ENCODE peak calls at places on chromosomes 16 and 17, in four cellular contexts. L, P, Z and M are unnamed samples. For H3K4me1, the result is how much of the 10 kb centered on the place peaks cover.

GRCh38 chr17:62140376-62140775 is 75.3 kb upstream of the MED13 start:
- DNase-seq in P (no peak), Z (no peak), L (no peak), M (no peak)

GRCh38 chr17:45833826-45834439 is 10.7 kb upstream of the SPPL2C start:
- DNase-seq in Z (no peak), P (no peak), L (no peak), M (no peak)

GRCh38 chr17:40097931-40098845 is 2.2 kb downstream of the NR1D1 start:
- DNase-seq in P (peak), Z (peak), L (peak), M (peak)

GRCh38 chr16:80167657-80168056 is 373.1 kb upstream of the DYNLRB2 start:
- DNase-seq in Z (no peak), L (no peak), P (no peak), M (no peak)

GRCh38 chr16:483351-484075 is 44.0 kb upstream of the CAPN15 start:
- DNase-seq in P (no peak), Z (no peak), L (no peak), M (no peak)

GRCh38 chr17:77632619-77633018 is 325.9 kb upstream of the TNRC6C start:
- DNase-seq in L (no peak), P (no peak), Z (no peak), M (no peak)

GRCh38 chr17:3885970-3886369 is 6.9 kb downstream of the CAMKK1 start:
- DNase-seq in L (no peak), Z (no peak), P (no peak), M (no peak)

GRCh38 chr16:86151372-86151950 is 252.5 kb downstream of the IRF8 start:
- DNase-seq in P (peak), L (no peak), Z (no peak), M (no peak)

GRCh38 chr16:57882797-57883196 is 80.5 kb upstream of the KIFC3 start:
- DNase-seq in P (no peak), Z (no peak), L (no peak), M (no peak)

GRCh38 chr17:9917131-9917530 is 12.1 kb upstream of the RCVRN start:
- DNase-seq in P (no peak), L (no peak), Z (no peak), M (no peak)

GRCh38 chr17:9916108-9916507 is 11.0 kb upstream of the RCVRN start:
- DNase-seq in L (no peak), Z (no peak), P (no peak), M (no peak)

GRCh38 chr17:9911089-9911488 is 6.0 kb upstream of the RCVRN start:
- DNase-seq in Z (no peak), L (no peak), P (no peak), M (no peak)

GRCh38 chr17:9912146-9913099 is 7.4 kb upstream of the RCVRN start:
- DNase-seq in Z (no peak), P (no peak), L (no peak), M (no peak)

DNA sequence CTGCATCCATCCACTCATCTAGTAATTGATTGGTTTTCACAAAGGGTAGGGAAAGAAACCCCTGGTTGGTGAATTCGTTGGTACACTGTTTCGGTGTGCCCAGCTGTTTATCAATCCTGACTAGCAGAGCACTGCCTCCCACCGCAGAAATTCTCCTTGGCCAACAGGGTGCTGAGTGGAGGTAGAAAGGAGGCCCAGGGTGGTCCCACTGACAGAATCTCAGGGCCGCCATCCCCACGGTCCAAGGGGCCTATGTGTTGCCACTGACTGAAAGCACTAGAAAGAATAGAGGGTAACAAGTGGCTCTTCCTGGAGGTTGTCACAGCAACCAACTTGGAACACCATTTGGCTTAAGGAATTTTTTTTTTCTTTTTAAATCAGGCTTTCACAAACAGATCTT is 8.4 kb upstream of the RCVRN start:
- DNase-seq in L (no peak), Z (no peak), P (no peak), M (no peak)
- TF ChIP-seq POLR2A in L (no peak), Z (no peak), P (no peak), M (no peak)

GRCh38 chr16:49699718-49700117 is 156.2 kb downstream of the ZNF423 start:
- DNase-seq in L (no peak), Z (no peak), P (no peak), M (no peak)

GRCh38 chr16:49703494-49703893 is 152.4 kb downstream of the ZNF423 start:
- DNase-seq in Z (no peak), L (no peak), P (no peak), M (no peak)

GRCh38 chr16:49700222-49700927 is 155.5 kb downstream of the ZNF423 start:
- DNase-seq in P (peak), L (no peak), Z (peak), M (peak)

GRCh38 chr16:49700928-49701685 is 154.8 kb downstream of the ZNF423 start:
- DNase-seq in L (no peak), Z (no peak), P (no peak), M (no peak)

GRCh38 chr16:49701867-49702494 is 153.9 kb downstream of the ZNF423 start:
- DNase-seq in Z (peak), P (peak), L (no peak), M (peak)
- H3K4me3 ChIP-seq in Z (no peak), P (no peak), L (no peak), M (no peak)

DNA sequence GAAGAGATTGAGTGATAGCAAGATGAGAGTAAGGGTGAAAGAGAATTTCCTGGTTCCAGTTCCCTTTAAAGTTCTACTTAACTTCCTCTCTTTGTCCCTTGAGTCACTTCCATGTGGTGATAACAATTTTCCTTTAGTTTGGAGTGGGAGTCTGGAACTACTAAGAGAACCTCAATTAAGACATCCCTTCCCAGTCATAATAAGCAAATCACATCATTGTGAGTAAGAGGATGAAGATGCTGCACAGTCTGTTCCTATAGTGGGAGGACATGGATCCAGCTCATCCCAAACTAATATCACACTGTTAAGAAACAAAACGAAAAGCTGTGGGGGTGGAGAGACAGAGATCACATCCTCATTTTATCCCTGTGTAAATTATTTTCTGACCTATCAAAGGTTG is 24.4 kb downstream of the TBX21 start:
- DNase-seq in L (no peak), P (no peak), Z (no peak), M (no peak)
- H3K4me1 ChIP-seq in L (under half), P (under half), Z (under half), M (under half)

GRCh38 chr16:82229800-82230619 is 60.0 kb upstream of the MPHOSPH6 start:
- DNase-seq in L (peak), Z (peak), P (peak), M (peak)
- TF ChIP-seq POLR2A in L (no peak), Z (no peak), P (no peak), M (no peak)

DNA sequence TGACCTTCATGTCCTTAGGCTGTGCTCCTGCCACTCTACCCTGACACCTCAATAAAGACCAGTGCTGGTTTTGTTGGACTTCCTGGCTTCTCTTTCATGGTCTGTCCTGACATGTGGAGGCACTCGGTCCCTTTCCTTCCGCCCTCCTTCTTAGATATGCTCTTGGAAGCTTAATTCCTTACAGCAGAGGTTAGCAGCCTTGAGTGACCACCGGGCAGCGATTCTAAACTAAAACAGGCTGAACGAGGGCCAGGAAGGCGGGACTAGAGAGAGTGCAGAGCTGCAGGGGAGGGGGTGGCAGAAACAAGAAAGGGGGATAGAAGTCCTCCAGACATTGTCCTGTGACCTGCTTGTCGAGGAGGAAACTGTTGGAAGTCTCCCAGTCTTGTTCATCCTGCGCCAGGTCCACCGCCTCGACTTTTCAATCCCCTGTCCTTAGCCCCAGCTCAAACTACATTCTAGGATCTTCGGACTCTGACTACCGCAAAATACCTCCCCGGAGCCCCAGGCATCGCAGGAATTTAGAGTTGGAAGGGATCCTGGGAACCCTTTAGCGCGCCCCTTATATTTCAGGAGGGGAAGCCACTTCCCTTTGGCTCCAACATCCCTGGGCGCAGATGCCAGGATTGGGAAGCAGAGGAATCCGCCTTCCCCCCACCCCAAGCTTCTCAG is 1.2 kb downstream of the AHSP start:
- DNase-seq in P (no peak), Z (no peak), L (no peak), M (no peak)
- H3K4me3 ChIP-seq in P (peak), Z (peak), L (peak), M (no peak)

GRCh38 chr16:29664133-29664912 is 1.3 kb downstream of the SPN start:
- DNase-seq in P (no peak), L (no peak), Z (no peak), M (no peak)
- H3K4me1 ChIP-seq in P (under half), L (under half), Z (under half), M (under half)

GRCh38 chr17:50707296-50708049 is at the start of gene ANKRD40:
- DNase-seq in P (peak), L (peak), Z (peak), M (peak)
- TF ChIP-seq POLR2A in P (no peak), L (peak), Z (peak), M (peak)

DNA sequence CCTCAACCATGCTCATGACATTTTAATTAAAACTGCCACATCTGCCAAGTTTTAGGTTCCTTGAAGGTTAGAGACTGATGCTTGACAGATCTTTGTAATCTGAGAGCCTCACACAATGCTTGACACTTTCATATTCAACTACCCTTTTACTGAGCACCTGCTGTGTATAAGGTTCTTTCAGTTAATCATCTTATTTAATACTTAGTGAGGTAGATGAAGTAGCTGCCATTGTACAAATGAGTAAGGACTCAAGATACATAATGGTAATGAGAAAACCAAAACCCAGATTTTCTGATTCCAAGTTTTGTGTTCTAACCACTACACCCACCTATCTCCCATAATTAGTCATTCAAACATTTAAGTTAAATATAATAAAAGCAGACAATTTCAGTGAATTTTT is 35.4 kb upstream of the ARL6IP1 start:
- DNase-seq in P (no peak), L (no peak), Z (no peak), M (no peak)
- H3K4me3 ChIP-seq in P (no peak), L (no peak), Z (no peak), M (no peak)

GRCh38 chr17:64497565-64498035 is 746 bp upstream of the POLG2 start:
- DNase-seq in L (no peak), P (no peak), Z (no peak), M (no peak)

GRCh38 chr17:64498308-64499203 is 1.7 kb upstream of the POLG2 start:
- DNase-seq in L (no peak), Z (no peak), P (no peak), M (no peak)

GRCh38 chr17:64496786-64497564 is at the start of gene POLG2:
- DNase-seq in L (peak), P (peak), Z (peak), M (peak)

GRCh38 chr17:64494121-64494520 is 2.7 kb downstream of the POLG2 start:
- DNase-seq in L (no peak), P (no peak), Z (no peak), M (no peak)

GRCh38 chr17:64496348-64496785 is 487 bp downstream of the POLG2 start:
- DNase-seq in L (no peak), P (no peak), Z (no peak), M (no peak)
- H3K4me1 ChIP-seq in L (under half), P (under half), Z (under half), M (under half)